ENCODE peak calls at places on chromosomes 4 and X, in eight cellular contexts. N, P, K, D, S, M, L and R are unnamed samples.

GRCh38 chr4:64870558-64870957 is 461.3 kb upstream of the TECRL start:
- DNase-seq in N (no peak), P (no peak), K (no peak), D (no peak), S (no peak), M (no peak), L (no peak), R (no peak)

GRCh38 chrX:10233173-10233572 is 76.4 kb downstream of the CLCN4 start:
- DNase-seq in N (no peak), P (no peak), K (no peak), D (no peak), S (no peak), M (no peak), L (no peak), R (no peak)

GRCh38 chrX:67787196-67787595 is 243.4 kb downstream of the AR start:
- DNase-seq in N (no peak), P (no peak), K (no peak), D (no peak), S (no peak), M (no peak), L (no peak), R (no peak)

GRCh38 chrX:21373637-21374162 is 518 bp upstream of the CNKSR2 start:
- DNase-seq in N (no peak), P (peak; percentile 89), K (no peak), D (peak; percentile 75), S (peak; percentile 17), M (no peak), L (no peak), R (no peak)

GRCh38 chr4:164446516-164446915 is 307.4 kb upstream of the SMIM31 start:
- DNase-seq in N (no peak), P (no peak), K (no peak), D (no peak), S (no peak), M (no peak), L (no peak), R (no peak)

GRCh38 chr4:31370866-31371465 is 650.8 kb downstream of the PCDH7 start:
- DNase-seq in N (peak; percentile 66), P (peak; percentile 65), K (no peak), D (no peak), S (no peak), M (no peak), L (no peak), R (no peak)

GRCh38 chrX:2387614-2388239 is 113.0 kb downstream of the DHRSX start:
- DNase-seq in N (no peak), P (no peak), K (no peak), D (no peak), S (no peak), M (no peak), L (no peak), R (no peak)

GRCh38 chrX:19034025-19034424 is 50.1 kb upstream of the PHKA2 start:
- DNase-seq in N (no peak), P (no peak), K (no peak), D (no peak), S (no peak), M (no peak), L (no peak), R (no peak)

GRCh38 chrX:136250191-136251041 is 784 bp downstream of the MAP7D3 start:
- DNase-seq in N (no peak), P (peak; percentile 60), K (no peak), D (no peak), S (no peak), M (no peak), L (no peak), R (no peak)

GRCh38 chrX:30666094-30666493 is 12.9 kb downstream of the GK start:
- DNase-seq in N (no peak), P (no peak), K (no peak), D (no peak), S (no peak), M (no peak), L (no peak), R (no peak)

GRCh38 chr4:185004562-185005208 is 13.6 kb upstream of the HELT start:
- DNase-seq in N (no peak), P (peak; percentile 69), K (no peak), D (peak; percentile 92), S (no peak), M (peak; percentile 59), L (no peak), R (no peak)

GRCh38 chrX:130082244-130083106 is 27.8 kb downstream of the ELF4 start:
- DNase-seq in N (no peak), P (no peak), K (peak; percentile 75), D (peak; percentile 87), S (peak; percentile 69), M (peak; percentile 69), L (peak; percentile 41), R (peak; percentile 64)

GRCh38 chr4:26870576-26871260 is 10.1 kb downstream of the STIM2 start:
- DNase-seq in N (no peak), P (no peak), K (no peak), D (no peak), S (no peak), M (no peak), L (no peak), R (no peak)

DNA sequence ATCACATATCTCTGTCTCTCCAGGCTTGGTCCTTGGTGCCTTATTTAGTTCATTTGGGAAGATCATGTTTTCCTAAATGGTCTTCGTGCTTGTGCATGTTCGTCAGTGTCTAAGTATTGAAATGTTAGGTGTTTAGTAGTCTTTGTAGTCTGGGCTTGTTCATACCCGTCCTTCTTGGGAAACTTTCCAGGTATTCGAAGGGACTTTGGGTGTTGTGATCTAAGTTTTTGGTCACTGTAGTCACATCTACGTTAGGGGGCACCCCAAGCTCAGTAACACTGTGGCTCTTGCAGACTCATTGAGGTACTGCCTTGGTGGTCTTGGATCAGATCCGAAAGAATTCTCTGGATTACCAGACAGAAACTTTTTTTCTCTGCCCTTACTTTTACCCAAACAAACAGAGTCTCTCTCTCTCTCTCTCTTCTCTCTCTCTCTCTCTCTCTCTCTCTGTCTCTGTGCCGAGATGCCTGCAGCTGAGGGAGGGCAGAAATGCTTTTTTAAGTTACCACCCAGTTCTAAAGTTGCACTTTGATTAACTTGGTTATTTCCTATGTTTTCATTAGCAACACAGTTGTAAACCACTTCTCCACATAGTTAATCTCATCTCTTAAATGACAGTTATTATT is 67.6 kb upstream of the SLC7A3 start:
- DNase-seq in N (no peak), P (peak; percentile 69), K (no peak), D (no peak), S (no peak), M (no peak), L (no peak), R (no peak)
- TF ChIP-seq CTCF in N (peak; percentile 44), P (peak; percentile 60), K (no peak), D (peak; percentile 3), S (no peak), M (no peak), L (peak; percentile 37), R (peak; percentile 37)

GRCh38 chr4:162164881-162165528 is 1.2 kb upstream of the FSTL5 start:
- DNase-seq in N (no peak), P (peak; percentile 12), K (no peak), D (no peak), S (no peak), M (no peak), L (no peak), R (no peak)

GRCh38 chr4:162162672-162163071 is 1.1 kb downstream of the FSTL5 start:
- DNase-seq in N (no peak), P (no peak), K (no peak), D (no peak), S (no peak), M (no peak), L (no peak), R (no peak)

DNA sequence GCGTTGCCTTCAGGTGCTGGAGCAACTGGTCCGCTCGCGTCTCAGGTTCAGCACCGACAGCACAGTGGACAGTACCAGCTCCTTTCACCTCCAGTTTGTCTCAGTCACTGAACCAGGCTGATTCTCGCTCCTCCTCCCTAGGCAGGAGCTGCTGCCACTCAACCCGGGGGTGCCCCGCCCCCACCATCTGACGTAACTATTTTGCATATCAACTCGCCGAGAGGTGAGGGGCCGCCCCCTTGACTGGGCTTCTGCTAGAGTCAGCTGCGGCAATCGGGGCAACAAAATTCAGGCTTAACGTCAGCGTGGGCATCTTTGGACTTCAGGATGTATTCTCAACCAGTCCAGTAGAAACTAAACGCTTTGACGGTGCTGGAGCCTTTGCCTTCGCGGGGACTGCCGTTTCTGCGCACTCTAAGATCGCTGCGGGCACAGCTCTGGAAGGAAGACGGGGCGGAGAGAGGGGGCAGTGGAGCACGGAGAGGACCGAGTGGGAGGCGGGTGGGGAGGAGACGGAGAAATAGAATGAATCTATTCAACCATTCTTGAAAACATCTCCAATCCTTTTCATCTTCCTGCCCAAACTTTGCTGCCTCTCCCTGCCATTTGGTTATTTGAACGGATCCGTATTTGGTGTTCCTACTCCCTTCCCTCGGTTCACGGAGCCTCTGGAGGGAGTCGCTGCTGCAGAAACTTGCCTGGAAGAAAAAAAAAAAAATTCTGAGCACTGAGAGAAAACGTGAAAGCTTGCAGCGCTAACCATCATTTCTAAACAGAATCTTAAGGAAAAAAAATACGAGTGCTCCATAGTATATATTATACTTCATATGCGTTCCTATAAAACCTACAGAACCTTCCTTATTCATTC is at the start of gene FSTL5:
- DNase-seq in N (no peak), P (peak; percentile 95), K (peak; percentile 45), D (peak; percentile 77), S (no peak), M (peak; percentile 54), L (no peak), R (peak; percentile 59)
- H3K4me3 ChIP-seq in N (no peak within 1 kb of the TSS), P (peak within 1 kb of the TSS; percentile 85), K (no peak within 1 kb of the TSS), D (peak within 1 kb of the TSS; percentile 68), S (peak within 1 kb of the TSS; percentile 35), M (peak within 1 kb of the TSS; percentile 50), L (no peak within 1 kb of the TSS), R (peak within 1 kb of the TSS; percentile 32)

DNA sequence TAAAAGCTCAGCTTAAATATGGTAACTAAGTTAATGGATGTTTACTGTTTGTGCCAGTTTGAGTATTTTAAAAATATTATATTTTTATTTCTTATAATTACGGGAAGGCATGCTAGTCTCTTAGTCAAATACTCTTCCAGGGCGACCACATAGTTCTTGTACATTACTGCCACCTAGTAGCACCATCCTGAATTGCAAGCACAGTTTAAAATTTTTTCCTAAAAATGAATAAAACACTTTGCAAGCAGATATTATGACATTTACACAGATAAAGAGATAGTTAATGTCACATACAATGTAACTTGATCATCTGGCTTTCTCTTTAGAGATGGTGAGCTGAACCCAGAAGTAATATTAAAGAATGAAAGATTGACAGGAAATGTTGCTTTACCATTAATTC is 11.5 kb downstream of the NDP start:
- DNase-seq in N (no peak), P (no peak), K (no peak), D (no peak), S (no peak), M (no peak), L (no peak), R (no peak)
- H3K4me1 ChIP-seq in N (no peaks in the 10 kb centered on the region), P (no peaks in the 10 kb centered on the region), K (no peaks in the 10 kb centered on the region), D (peaks cover 2% of the 10 kb centered on the region), S (no peaks in the 10 kb centered on the region), M (no peaks in the 10 kb centered on the region), L (no peaks in the 10 kb centered on the region), R (no peaks in the 10 kb centered on the region)

DNA sequence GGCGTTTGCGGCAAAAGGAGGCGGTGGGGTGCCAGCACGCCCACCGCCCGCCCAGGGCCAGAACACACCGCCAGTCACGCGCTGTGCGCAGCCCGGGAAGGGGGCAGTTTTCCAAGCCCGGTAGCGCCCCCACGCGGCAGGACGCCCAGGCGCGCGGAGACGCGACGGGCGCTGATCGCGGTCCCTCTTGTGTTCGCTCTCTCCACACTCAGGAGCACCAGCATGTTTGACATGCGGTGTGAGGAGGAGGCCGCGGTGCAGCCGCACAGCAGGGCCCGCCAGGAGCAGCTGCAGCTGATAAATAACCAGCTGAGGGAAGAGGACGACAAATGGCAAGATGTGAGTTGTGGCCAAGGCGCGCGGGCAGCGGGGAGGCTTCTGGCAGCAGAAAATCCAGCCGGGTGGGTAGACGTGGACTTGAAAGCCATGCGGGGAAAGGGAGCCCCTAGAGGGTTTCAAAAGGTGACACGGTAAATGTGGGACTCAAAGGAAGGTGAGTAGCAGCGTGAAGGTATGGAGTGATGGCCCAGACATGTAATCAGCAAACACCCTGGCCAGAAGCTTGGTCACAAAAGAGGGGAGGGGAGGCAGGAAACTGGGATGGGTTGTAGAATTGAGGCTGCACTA is 104.1 kb downstream of the PHOX2B start:
- DNase-seq in N (no peak), P (peak; percentile 92), K (peak; percentile 61), D (peak; percentile 86), S (no peak), M (peak; percentile 88), L (peak; percentile 56), R (peak; percentile 81)
- TF ChIP-seq CTCF in N (no peak), P (peak; percentile 96), K (peak; percentile 73), D (peak; percentile 89), S (no peak), M (peak; percentile 86), L (peak; percentile 56), R (peak; percentile 96)